ENCODE peak calls at places on chromosomes 13 and 19, in eight cellular contexts. Y, M, X, I, Q, F, G and R are unnamed samples.

GRCh38 chr13:31880849-31881494 is 141.6 kb downstream of the RXFP2 start:
- DNase-seq in I (peak; percentile 47), X (peak; percentile 16), Y (no peak), Q (no peak), M (no peak), F (no peak), G (no peak), R (no peak)

GRCh38 chr13:100490692-100491091 is 97.9 kb downstream of the GGACT start:
- DNase-seq in M (peak; percentile 43), I (no peak), F (no peak), X (peak; percentile 50), Y (peak; percentile 93), G (no peak), Q (no peak), R (no peak)

GRCh38 chr19:49020931-49021895 is 2.9 kb downstream of the CGB3 start:
- DNase-seq in M (no peak), I (peak; percentile 42), Y (no peak), G (peak; percentile 66), F (no peak), Q (peak; percentile 54), X (no peak), R (peak; percentile 26)

GRCh38 chr13:27712421-27712820 is 79.9 kb upstream of the GSX1 start:
- DNase-seq in X (no peak), Y (no peak), F (peak; percentile 35), G (peak; percentile 26), Q (peak; percentile 28), I (no peak), M (no peak), R (peak; percentile 39)

GRCh38 chr13:111338841-111339240 is 18.4 kb downstream of the TEX29 start:
- DNase-seq in Y (no peak), Q (no peak), X (no peak), I (no peak), G (no peak), M (no peak), F (no peak), R (no peak)

GRCh38 chr13:34419025-34419424 is 523.0 kb upstream of the NBEA start:
- DNase-seq in Q (no peak), Y (no peak), M (no peak), I (no peak), F (no peak), X (no peak), G (peak; percentile 68), R (no peak)

GRCh38 chr13:40343550-40344269 is 322.7 kb downstream of the FOXO1 start:
- DNase-seq in F (no peak), Q (no peak), G (no peak), I (no peak), Y (no peak), X (no peak), M (no peak), R (no peak)

GRCh38 chr19:46371371-46371901 is 24.5 kb downstream of the PPP5C start:
- DNase-seq in M (no peak), I (no peak), Q (no peak), Y (peak; percentile 21), X (no peak), F (no peak), G (no peak), R (no peak)

GRCh38 chr19:28244966-28245365 is 968.0 kb downstream of the UQCRFS1 start:
- DNase-seq in M (no peak), G (no peak), I (no peak), Y (no peak), F (no peak), X (no peak), Q (no peak), R (no peak)

DNA sequence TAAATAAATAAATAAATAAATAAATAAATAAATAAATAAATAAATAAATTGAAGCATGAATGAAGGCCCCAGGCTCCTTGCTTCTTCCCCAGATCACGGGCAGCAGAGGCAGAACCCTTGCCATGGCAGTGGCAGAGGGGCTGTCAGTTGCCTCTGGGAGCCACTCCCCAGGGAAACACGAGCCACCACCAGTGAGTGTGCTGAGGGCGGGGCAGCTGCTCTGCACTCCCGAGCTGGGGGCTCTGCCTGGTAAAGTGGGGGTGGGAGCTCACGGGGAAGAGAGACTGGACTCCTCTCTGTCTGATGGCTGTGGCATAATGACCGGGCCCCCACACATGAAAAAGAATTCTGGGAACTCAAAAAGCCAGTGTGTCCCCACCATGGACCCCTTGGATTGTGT is 7.8 kb downstream of the FCAR start:
- DNase-seq in G (no peak), F (no peak), X (no peak), Y (no peak), Q (no peak), M (no peak), I (no peak), R (no peak)
- TF ChIP-seq EZH2phosphoT487 in G (no peak), F (no peak), X (no peak), Y (no peak), Q (no peak), M (no peak), I (no peak), R (no peak)

GRCh38 chr19:13029893-13030292 is 34.6 kb downstream of the NFIX start:
- DNase-seq in G (no peak), X (peak; percentile 49), Q (peak; percentile 29), I (peak; percentile 84), F (no peak), M (peak; percentile 55), Y (peak; percentile 79), R (peak; percentile 50)
- H3K4me1 ChIP-seq in G (peaks cover 32% of the 10 kb centered on the region), X (peaks cover 4% of the 10 kb centered on the region), Q (no peaks in the 10 kb centered on the region), I (peaks cover 81% of the 10 kb centered on the region), F (peaks cover 15% of the 10 kb centered on the region), M (peaks cover 15% of the 10 kb centered on the region), Y (peaks cover 19% of the 10 kb centered on the region), R (peaks cover 70% of the 10 kb centered on the region)

DNA sequence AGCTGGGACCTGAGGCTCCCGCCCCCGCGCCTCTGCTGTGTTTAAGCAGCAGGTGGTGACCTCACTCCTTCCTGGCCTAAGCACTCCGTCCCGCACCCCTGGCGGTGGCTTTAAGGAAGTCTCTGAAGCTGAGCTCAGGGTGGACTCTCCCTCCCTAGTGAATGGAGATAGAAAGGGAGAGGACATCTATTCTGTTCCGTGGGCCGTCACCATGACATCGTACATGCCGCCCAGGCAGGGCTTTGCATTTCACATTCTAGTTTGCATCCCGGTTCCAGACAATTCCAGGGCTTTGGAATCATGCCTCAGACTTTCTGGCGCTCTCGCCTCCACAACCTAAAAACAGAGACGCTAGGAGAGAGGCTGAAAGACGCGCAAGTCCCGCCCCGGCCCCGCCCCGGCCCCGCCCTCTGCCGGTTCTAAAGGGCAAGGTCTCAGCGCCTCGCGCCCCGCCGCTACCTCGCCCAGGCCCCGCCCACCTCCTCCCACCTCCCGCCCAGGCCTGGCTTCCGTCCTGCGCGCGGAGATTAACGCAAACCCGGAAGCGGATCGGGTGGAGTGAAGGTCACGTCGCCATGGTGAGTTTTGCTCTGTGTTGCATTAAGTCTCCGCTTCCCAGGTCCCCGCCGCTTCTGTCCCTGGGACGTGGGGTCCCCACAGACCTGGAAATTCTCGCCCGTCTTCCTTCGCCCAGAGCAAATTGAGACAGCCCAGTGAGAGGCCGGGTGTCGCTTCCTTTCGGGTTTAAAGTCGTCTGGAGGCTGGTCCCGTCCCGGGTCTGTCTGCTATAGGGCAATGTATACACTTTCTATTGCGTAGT is at the start of gene ZNF808:
- DNase-seq in Q (peak; percentile 93), G (peak; percentile 92), X (peak; percentile 79), M (peak; percentile 96), Y (peak; percentile 98), F (peak; percentile 97), I (peak; percentile 98), R (peak; percentile 93)
- TF ChIP-seq EZH2phosphoT487 in Q (no peak), G (no peak), X (no peak), M (no peak), Y (no peak), F (no peak), I (no peak), R (no peak)

GRCh38 chr19:45250216-45250831 is 747 bp upstream of the MARK4 start:
- DNase-seq in M (peak; percentile 20), I (no peak), Q (no peak), X (peak; percentile 39), F (no peak), G (peak; percentile 66), Y (peak; percentile 37), R (no peak)
- H3K4me1 ChIP-seq in M (peaks cover 12% of the 10 kb centered on the region), I (peaks cover 16% of the 10 kb centered on the region), Q (peaks cover 34% of the 10 kb centered on the region), X (peaks cover 11% of the 10 kb centered on the region), F (peaks cover 8% of the 10 kb centered on the region), G (peaks cover 10% of the 10 kb centered on the region), Y (peaks cover 7% of the 10 kb centered on the region), R (peaks cover 10% of the 10 kb centered on the region)

GRCh38 chr19:24033962-24034342 is 53.0 kb upstream of the ZNF254 start:
- DNase-seq in Q (peak; percentile 29), Y (peak; percentile 50), F (peak; percentile 73), G (peak; percentile 45), I (peak; percentile 89), M (peak; percentile 46), X (no peak), R (peak; percentile 53)
- TF ChIP-seq EZH2phosphoT487 in Q (no peak), Y (no peak), F (no peak), G (no peak), I (no peak), M (no peak), X (no peak), R (no peak)

GRCh38 chr19:56053596-56053995 is 67.0 kb downstream of the NLRP5 start:
- DNase-seq in G (no peak), Q (no peak), F (no peak), Y (no peak), M (no peak), I (no peak), X (no peak), R (no peak)
- H3K4me1 ChIP-seq in G (no peaks in the 10 kb centered on the region), Q (no peaks in the 10 kb centered on the region), F (no peaks in the 10 kb centered on the region), Y (no peaks in the 10 kb centered on the region), M (no peaks in the 10 kb centered on the region), I (no peaks in the 10 kb centered on the region), X (no peaks in the 10 kb centered on the region), R (no peaks in the 10 kb centered on the region)

GRCh38 chr19:4557971-4558941 is 1.2 kb downstream of the SEMA6B start:
- DNase-seq in I (peak; percentile 45), M (peak; percentile 67), G (peak; percentile 83), F (peak; percentile 52), X (peak; percentile 34), Q (peak; percentile 30), Y (peak; percentile 67), R (peak; percentile 62)
- TF ChIP-seq EZH2phosphoT487 in I (no peak), M (no peak), G (no peak), F (no peak), X (no peak), Q (no peak), Y (no peak), R (no peak)

GRCh38 chr19:10662384-10663251 is 8.5 kb downstream of the ILF3 start:
- DNase-seq in G (no peak), I (peak; percentile 88), M (no peak), Q (peak; percentile 69), X (no peak), Y (no peak), F (no peak), R (no peak)
- H3K4me1 ChIP-seq in G (peaks cover 4% of the 10 kb centered on the region), I (peaks cover 21% of the 10 kb centered on the region), M (peaks cover 16% of the 10 kb centered on the region), Q (peaks cover 77% of the 10 kb centered on the region), X (peaks cover 17% of the 10 kb centered on the region), Y (peaks cover 44% of the 10 kb centered on the region), F (peaks cover 11% of the 10 kb centered on the region), R (peaks cover 8% of the 10 kb centered on the region)